ENCODE peak calls at places on chromosomes 1 and 21, in nine cellular contexts. M is cardiac muscle cell, C is HCT116, E is upper lobe of right lung, X is BE2C, H is ascending aorta, O is heart right ventricle, K is uterus, B is mesenchymal stem cell. U is an unnamed sample.

GRCh38 chr1:1419812-1420653 is 1.0 kb downstream of the ANKRD65 start:
- DNase-seq in O (no peak), K (no peak), B (no peak), E (peak; percentile 73), M (peak; percentile 39), C (no peak), H (no peak), X (no peak), U (no peak)

GRCh38 chr1:151334822-151335221 is 7.6 kb upstream of the PI4KB start:
- DNase-seq in H (no peak), C (no peak), X (no peak), E (no peak), O (no peak), K (no peak), B (no peak), M (no peak), U (no peak)

GRCh38 chr1:58815680-58816071 is 31.8 kb upstream of the JUN start:
- DNase-seq in C (no peak), H (no peak), E (no peak), X (no peak), B (peak; percentile 66), O (peak; percentile 17), K (no peak), M (no peak), U (peak; percentile 26)

GRCh38 chr1:119101563-119101962 is 38.9 kb downstream of the WARS2 start:
- DNase-seq in E (no peak), B (peak; percentile 81), O (no peak), C (no peak), X (no peak), K (no peak), M (peak; percentile 97), H (no peak), U (peak; percentile 81)

GRCh38 chr1:210598135-210598652 is 269.5 kb downstream of the HHAT start:
- DNase-seq in C (no peak), X (no peak), K (peak; percentile 27), O (peak; percentile 14), H (peak; percentile 42), M (peak; percentile 92), B (peak; percentile 97), E (no peak), U (peak; percentile 94)

GRCh38 chr21:35428489-35428888 is 379.4 kb upstream of the RUNX1 start:
- DNase-seq in X (no peak), B (peak; percentile 47), M (peak; percentile 67), H (no peak), O (peak; percentile 58), E (peak; percentile 69), K (no peak), C (no peak), U (peak; percentile 39)

GRCh38 chr1:22807340-22807739 is 96.7 kb downstream of the EPHB2 start:
- DNase-seq in H (no peak), O (no peak), E (no peak), M (no peak), B (no peak), K (no peak), X (no peak), C (no peak), U (no peak)

GRCh38 chr1:48831579-48831978 is 54.9 kb upstream of the BEND5 start:
- DNase-seq in H (no peak), X (no peak), M (no peak), K (no peak), C (no peak), E (no peak), O (no peak), B (no peak), U (no peak)

GRCh38 chr1:54904476-54905048 is 17.6 kb upstream of the DHCR24 start:
- DNase-seq in B (peak; percentile 40), H (no peak), C (no peak), O (no peak), E (no peak), K (no peak), X (no peak), M (peak; percentile 17), U (peak; percentile 60)

GRCh38 chr1:187928288-187928687 is 1099.5 kb downstream of the PLA2G4A start:
- DNase-seq in K (no peak), B (peak; percentile 47), M (peak; percentile 52), C (peak; percentile 7), H (no peak), O (no peak), E (no peak), X (peak; percentile 48), U (peak; percentile 48)

GRCh38 chr1:77639056-77639455 is 43.4 kb downstream of the ZZZ3 start:
- DNase-seq in M (peak; percentile 57), O (no peak), E (no peak), H (no peak), X (no peak), B (peak; percentile 28), C (no peak), K (no peak), U (no peak)

GRCh38 chr21:42228709-42229220 is 9.8 kb downstream of the ABCG1 start:
- DNase-seq in K (no peak), C (no peak), E (peak; percentile 61), X (no peak), B (no peak), H (no peak), M (no peak), O (no peak), U (no peak)

GRCh38 chr1:168974611-168975010 is 131.9 kb upstream of the ATP1B1 start:
- DNase-seq in M (no peak), E (no peak), B (no peak), H (no peak), K (no peak), C (no peak), O (no peak), X (no peak), U (no peak)

GRCh38 chr1:200429221-200429751 is 19.4 kb upstream of the ZNF281 start:
- DNase-seq in C (no peak), X (no peak), O (no peak), M (peak; percentile 92), B (peak; percentile 69), H (no peak), E (no peak), K (no peak), U (peak; percentile 60)

DNA sequence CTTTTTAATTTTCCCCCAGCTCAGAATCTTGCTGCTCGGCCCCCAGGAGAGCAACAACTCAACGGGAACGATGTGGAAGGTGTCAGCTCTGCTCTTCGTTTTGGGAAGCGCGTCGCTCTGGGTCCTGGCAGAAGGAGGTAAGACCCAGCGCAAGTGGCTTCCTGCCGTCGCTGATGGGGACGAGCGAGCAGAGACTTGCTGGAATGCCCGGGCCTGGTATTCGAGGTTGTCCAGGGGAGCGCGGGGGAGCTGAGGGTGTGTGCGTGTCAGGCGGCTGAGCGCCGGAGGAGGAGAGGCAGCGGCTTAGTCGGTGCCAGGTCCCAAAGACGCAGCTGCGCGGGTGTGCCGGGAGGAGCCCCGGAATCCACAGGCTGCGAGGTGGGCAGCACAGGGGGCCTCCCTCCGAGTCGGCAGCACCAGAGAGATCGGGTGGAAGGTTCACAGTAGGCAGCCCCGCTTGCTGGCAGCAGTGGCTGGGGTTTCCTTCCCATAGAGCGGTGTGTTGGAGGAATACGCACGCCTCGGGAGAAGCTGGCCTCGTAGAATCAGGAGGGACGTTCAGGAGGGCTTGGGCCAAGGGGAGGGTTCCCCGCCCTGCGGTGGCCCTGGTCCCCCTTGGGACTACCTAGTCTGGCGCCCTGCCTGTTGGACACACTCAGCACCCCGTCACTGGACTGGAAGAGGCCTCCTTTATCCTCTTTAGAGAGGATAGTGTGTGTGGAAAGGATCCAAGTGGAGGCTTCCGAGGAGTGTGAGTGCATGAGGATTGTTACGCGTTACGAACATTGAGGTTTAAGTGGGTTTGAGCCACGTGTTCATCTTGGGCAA is 546 bp downstream of the PDPN start:
- DNase-seq in K (peak; percentile 53), H (no peak), O (peak; percentile 10), B (peak; percentile 69), E (peak; percentile 77), M (peak; percentile 72), X (no peak), C (no peak), U (no peak)
- H3K4me3 ChIP-seq in K (peak overlapping the region; percentile 57), H (peak overlapping the region; percentile 55), O (peak overlapping the region; percentile 59), B (peak overlapping the region; percentile 88), E (peak overlapping the region; percentile 51), M (peak overlapping the region; percentile 53), X (no peak overlapping the region), C (no peak overlapping the region), U (peak overlapping the region; percentile 27)

GRCh38 chr21:32410916-32411315 is 1.6 kb upstream of the EVA1C start:
- DNase-seq in O (no peak), K (no peak), X (no peak), C (no peak), M (no peak), B (no peak), H (no peak), E (no peak), U (no peak)

GRCh38 chr21:32412998-32413504 is 545 bp downstream of the EVA1C start:
- DNase-seq in H (no peak), K (peak; percentile 61), M (peak; percentile 31), E (peak; percentile 80), O (peak; percentile 40), X (no peak), C (no peak), B (no peak), U (no peak)

GRCh38 chr21:32413697-32414578 is 1.4 kb downstream of the EVA1C start:
- DNase-seq in H (no peak), X (no peak), O (no peak), M (peak; percentile 78), E (peak; percentile 81), C (no peak), K (peak; percentile 64), B (no peak), U (no peak)

GRCh38 chr21:32411366-32412161 is 942 bp upstream of the EVA1C start:
- DNase-seq in B (peak; percentile 15), K (peak; percentile 93), O (peak; percentile 92), C (no peak), E (peak; percentile 96), H (peak; percentile 75), M (peak; percentile 90), X (no peak), U (no peak)

GRCh38 chr21:32412162-32412997 is at the start of gene EVA1C:
- DNase-seq in K (peak; percentile 77), H (no peak), X (peak; percentile 25), E (peak; percentile 89), C (no peak), M (peak; percentile 76), B (no peak), O (peak; percentile 80), U (no peak)
- H3K4me3 ChIP-seq in K (peak within 1 kb of the TSS; percentile 72), H (peak within 1 kb of the TSS; percentile 87), X (peak within 1 kb of the TSS; percentile 36), E (peak within 1 kb of the TSS; percentile 80), C (peak within 1 kb of the TSS; percentile 85), M (peak within 1 kb of the TSS; percentile 43), B (peak within 1 kb of the TSS; percentile 90), O (peak within 1 kb of the TSS; percentile 92), U (peak within 1 kb of the TSS; percentile 69)

DNA sequence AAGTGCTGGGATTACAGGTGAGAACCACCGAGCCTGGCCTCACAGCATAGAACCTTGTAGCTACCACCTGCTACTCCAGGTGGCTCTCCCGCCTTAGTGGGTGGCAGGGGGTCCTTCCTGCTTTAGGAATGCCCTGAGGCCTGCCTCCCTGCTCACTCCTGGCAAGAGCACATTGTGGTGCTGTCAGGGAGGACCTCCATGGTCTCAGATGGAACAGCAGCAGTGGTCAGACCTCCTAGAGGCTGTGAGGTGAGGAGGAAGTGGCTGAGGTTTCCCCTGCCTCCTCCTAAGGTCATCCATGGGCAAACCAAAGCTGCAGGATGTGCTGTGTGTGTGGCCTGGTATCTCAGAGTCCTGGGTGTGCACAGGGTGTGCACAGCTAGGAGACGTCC is 6.7 kb downstream of the SOX13 start:
- DNase-seq in C (no peak), E (peak; percentile 46), B (no peak), M (no peak), H (no peak), X (no peak), O (no peak), K (no peak), U (no peak)
- H3K4me3 ChIP-seq in C (peak overlapping the region; percentile 52), E (peak overlapping the region; percentile 10), B (no peak overlapping the region), M (no peak overlapping the region), H (peak overlapping the region; percentile 24), X (no peak overlapping the region), O (peak overlapping the region; percentile 12), K (no peak overlapping the region), U (no peak overlapping the region)

GRCh38 chr21:36696640-36697472 is 2.1 kb upstream of the SIM2 start:
- DNase-seq in M (no peak), O (no peak), X (no peak), H (no peak), E (peak; percentile 53), C (no peak), B (no peak), K (no peak), U (no peak)
- H3K4me3 ChIP-seq in M (no peak overlapping the region), O (no peak overlapping the region), X (no peak overlapping the region), H (no peak overlapping the region), E (no peak overlapping the region), C (no peak overlapping the region), B (no peak overlapping the region), K (no peak overlapping the region), U (no peak overlapping the region)

U was measured in brain microvascular endothelial cell.